ENCODE peak calls at places on chromosomes 13 and 19, in nine cellular contexts. B, F, X, T, U, I, H, V and W are unnamed samples.

GRCh38 chr13:43128504-43128929 is 105.1 kb downstream of the DNAJC15 start:
- DNase-seq in B (no peak), F (no peak), X (peak; percentile 68), T (no peak), U (no peak), I (no peak), H (no peak), V (no peak), W (no peak)

GRCh38 chr19:47609885-47610545 is 1.1 kb downstream of the BICRA start:
- DNase-seq in B (no peak), F (no peak), X (peak; percentile 80), T (peak; percentile 69), U (peak; percentile 29), I (no peak), H (peak; percentile 59), V (no peak), W (no peak)

GRCh38 chr19:33054623-33055022 is 10.1 kb downstream of the RHPN2 start:
- DNase-seq in B (peak; percentile 74), F (no peak), X (no peak), T (peak; percentile 94), U (peak; percentile 95), I (no peak), H (peak; percentile 90), V (no peak), W (no peak)

GRCh38 chr19:55082023-55082851 is 6.6 kb downstream of the EPS8L1 start:
- DNase-seq in B (no peak), F (no peak), X (no peak), T (no peak), U (no peak), I (no peak), H (no peak), V (no peak), W (no peak)

GRCh38 chr13:28136916-28137315 is 1.4 kb upstream of the PAN3 start:
- DNase-seq in B (no peak), F (no peak), X (no peak), T (no peak), U (no peak), I (no peak), H (no peak), V (peak; percentile 13), W (no peak)

GRCh38 chr13:109781384-109782065 is 4.9 kb downstream of the IRS2 start:
- DNase-seq in B (no peak), F (no peak), X (no peak), T (no peak), U (no peak), I (no peak), H (peak; percentile 47), V (no peak), W (no peak)

GRCh38 chr19:40613669-40614594 is 12.8 kb downstream of the LTBP4 start:
- DNase-seq in B (peak; percentile 89), F (no peak), X (peak; percentile 95), T (peak; percentile 91), U (peak; percentile 84), I (peak; percentile 57), H (peak; percentile 83), V (peak; percentile 94), W (peak; percentile 87)

GRCh38 chr13:113060557-113061270 is 44.9 kb upstream of the F7 start:
- DNase-seq in B (no peak), F (no peak), X (no peak), T (no peak), U (no peak), I (no peak), H (no peak), V (no peak), W (no peak)

GRCh38 chr19:49629659-49630058 is 10.3 kb downstream of the RRAS start:
- DNase-seq in B (no peak), F (no peak), X (no peak), T (no peak), U (no peak), I (no peak), H (no peak), V (no peak), W (no peak)

DNA sequence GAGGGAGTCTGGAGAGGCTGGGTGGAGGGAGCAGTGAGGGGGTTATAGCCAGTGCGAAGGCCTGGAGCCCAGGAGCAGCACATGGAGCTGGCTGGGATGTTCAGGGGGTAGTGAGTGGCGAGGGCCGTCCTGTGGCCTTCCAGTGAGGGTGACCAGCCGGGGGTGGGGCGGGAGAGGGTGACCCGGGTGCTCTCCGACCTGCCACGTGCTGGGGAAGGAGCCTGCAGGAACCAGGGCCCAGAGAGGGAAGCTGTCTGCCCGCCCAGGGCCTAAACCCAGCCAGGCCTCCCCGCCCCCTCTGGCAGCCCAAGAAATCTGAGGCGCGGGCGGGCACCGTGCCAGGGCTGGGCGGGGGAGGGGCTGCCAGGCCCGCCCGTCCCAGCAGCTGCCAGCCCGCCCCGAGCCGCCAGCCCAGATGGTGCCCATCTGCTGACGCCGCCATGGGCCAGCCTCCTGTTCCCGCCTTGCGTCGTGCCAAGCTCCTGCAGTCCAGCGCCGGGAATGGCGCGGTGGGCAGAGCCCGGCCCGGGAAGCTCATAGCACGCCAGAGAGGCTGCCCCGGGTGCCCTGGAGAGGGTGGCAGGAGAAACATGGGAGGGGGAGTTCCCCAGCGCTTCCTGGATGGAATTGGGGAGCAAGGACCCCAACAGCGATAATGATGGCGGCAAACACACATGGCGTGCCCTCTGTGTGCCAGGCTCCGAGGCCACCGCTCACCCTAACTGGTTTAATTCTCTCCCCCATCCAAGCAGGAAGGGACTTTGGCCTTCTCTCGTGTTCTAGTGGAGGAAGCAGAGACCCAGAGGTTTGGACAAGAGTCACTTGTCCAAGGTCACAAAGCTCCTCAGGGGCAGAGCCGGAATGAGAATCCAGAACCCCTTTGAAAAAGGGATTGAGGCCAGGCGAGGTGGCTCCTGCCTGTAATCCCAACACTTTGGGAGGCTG is 21.5 kb downstream of the NFIC start:
- DNase-seq in B (no peak), F (no peak), X (peak; percentile 96), T (peak; percentile 89), U (peak; percentile 86), I (no peak), H (peak; percentile 93), V (no peak), W (no peak)
- TF ChIP-seq POLR2A in B (no peak), F (no peak), X (peak; percentile 6), T (peak; percentile 28), U (no peak), I (no peak), H (no peak), V (no peak), W (no peak)

GRCh38 chr19:17687141-17687856 is 855 bp downstream of the UNC13A start:
- DNase-seq in B (no peak), F (no peak), X (no peak), T (no peak), U (no peak), I (no peak), H (no peak), V (no peak), W (no peak)

GRCh38 chr19:17687857-17688784 is at the start of gene UNC13A:
- DNase-seq in B (no peak), F (no peak), X (no peak), T (peak; percentile 13), U (no peak), I (no peak), H (peak; percentile 37), V (peak; percentile 62), W (no peak)

GRCh38 chr19:17686027-17686511 is 2.1 kb downstream of the UNC13A start:
- DNase-seq in B (no peak), F (no peak), X (no peak), T (no peak), U (no peak), I (no peak), H (no peak), V (no peak), W (no peak)

GRCh38 chr19:17686592-17687042 is 1.5 kb downstream of the UNC13A start:
- DNase-seq in B (peak; percentile 46), F (no peak), X (no peak), T (no peak), U (no peak), I (no peak), H (no peak), V (no peak), W (no peak)

DNA sequence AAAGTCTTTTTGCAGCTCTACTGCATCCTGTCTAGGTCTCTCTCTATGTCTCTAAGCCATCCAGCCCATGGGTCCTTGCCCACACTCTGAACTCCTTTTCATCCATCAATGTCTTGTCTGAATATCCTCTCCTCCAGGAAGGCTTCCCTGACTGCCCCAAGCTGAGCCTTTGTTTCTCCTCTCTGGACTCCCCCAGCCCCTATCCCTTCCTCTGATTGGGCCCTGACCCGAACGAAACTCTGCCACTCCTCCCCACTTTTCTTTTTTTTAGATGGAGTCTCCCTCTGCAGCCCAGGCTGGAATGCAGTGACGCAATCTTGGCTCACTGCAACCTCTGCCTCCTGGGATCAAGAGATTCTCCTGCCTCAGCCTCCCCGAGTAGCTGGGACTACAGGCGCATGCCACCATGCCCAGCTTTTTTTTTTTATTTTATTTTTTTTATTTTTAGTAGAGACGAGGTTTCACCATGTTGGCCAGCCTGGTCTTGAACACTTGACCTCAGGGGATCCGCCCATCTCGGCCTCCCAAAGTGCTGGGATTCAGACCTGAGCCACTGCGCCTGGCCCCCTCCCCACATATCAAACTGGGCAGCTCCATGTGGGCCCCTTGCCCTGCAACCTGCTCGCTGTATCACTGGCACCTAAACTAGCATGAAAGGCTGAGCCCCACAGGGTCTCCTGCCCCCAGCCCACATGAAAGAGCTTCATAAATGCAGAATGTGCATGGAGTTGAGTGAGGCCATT is 870 bp upstream of the UNC13A start:
- DNase-seq in B (no peak), F (no peak), X (no peak), T (no peak), U (no peak), I (no peak), H (no peak), V (no peak), W (no peak)
- TF ChIP-seq POLR2AphosphoS5 in B (no peak), F (no peak), X (no peak), T (no peak), U (no peak), I (no peak), H (no peak), V (no peak), W (no peak)

DNA sequence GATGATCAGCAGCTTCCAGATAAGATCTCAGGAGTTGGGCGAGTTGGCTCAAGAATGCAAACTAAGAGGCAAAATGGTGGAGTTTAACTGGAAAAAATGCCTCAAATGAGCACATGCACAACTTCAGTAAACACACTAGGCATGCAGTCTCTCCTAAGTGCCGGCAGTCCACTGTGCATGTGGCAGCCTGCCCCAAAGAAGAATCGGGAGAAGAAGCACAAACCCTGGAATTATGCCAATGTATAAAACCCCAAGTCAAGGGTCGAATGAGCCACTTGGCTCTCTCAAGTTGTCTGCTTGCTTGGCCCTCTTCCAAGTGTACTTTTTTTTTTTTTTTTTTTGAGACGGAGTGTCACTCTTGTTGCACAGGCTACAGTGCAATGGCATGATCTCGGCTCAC is 53.3 kb upstream of the SLITRK1 start:
- DNase-seq in B (no peak), F (no peak), X (no peak), T (no peak), U (no peak), I (no peak), H (no peak), V (no peak), W (no peak)
- TF ChIP-seq POLR2A in B (no peak), F (no peak), X (no peak), T (no peak), U (no peak), I (no peak), H (no peak), V (no peak), W (no peak)

DNA sequence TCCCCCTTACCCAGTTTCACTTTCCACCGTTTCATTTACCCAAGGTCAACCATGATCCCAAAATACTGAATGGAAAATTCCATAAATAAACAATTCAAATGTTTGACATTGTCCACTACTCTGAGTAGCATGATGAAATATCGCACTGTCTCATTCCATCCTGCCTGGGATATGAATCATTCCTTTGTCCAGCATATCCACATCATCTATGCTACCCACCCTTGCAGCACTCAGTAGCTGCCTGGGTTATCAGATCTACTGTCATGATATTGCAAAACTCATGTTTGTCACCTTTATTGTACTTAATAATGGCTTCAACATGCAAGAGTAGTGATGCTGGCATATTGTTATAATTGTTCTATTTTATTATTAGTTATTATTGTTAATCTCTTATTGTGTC is 263.9 kb upstream of the NBEA start:
- DNase-seq in B (no peak), F (no peak), X (no peak), T (no peak), U (no peak), I (no peak), H (no peak), V (no peak), W (no peak)
- TF ChIP-seq POLR2AphosphoS5 in B (no peak), F (no peak), X (no peak), T (no peak), U (no peak), I (no peak), H (no peak), V (no peak), W (no peak)